ENCODE peak calls at places on chromosomes 2 and 18, in six cellular contexts. One of them, this sample, is unnamed.

GRCh38 chr2:67135201-67135600 is 261.9 kb upstream of the ETAA1 start:
- DNase-seq in HCT116: no peak
- DNase-seq in Peyer's patch: no peak
- DNase-seq in astrocyte: no peak
- DNase-seq in psoas muscle: no peak
- DNase-seq in brain microvascular endothelial cell: no peak
- DNase-seq in this sample: no peak

GRCh38 chr2:157325786-157326185 is at the start of gene ERMN:
- DNase-seq in HCT116: no peak
- DNase-seq in Peyer's patch: no peak
- DNase-seq in astrocyte: no peak
- DNase-seq in psoas muscle: no peak
- DNase-seq in brain microvascular endothelial cell: no peak
- DNase-seq in this sample: no peak

GRCh38 chr18:23964282-23965238 is 50.0 kb upstream of the TTC39C start:
- DNase-seq in HCT116: peak; percentile 55
- DNase-seq in Peyer's patch: peak; percentile 56
- DNase-seq in astrocyte: no peak
- DNase-seq in psoas muscle: no peak
- DNase-seq in brain microvascular endothelial cell: no peak
- DNase-seq in this sample: no peak

GRCh38 chr2:128370468-128371247 is 52.0 kb upstream of the HS6ST1 start:
- DNase-seq in HCT116: no peak
- DNase-seq in Peyer's patch: no peak
- DNase-seq in astrocyte: peak; percentile 38
- DNase-seq in psoas muscle: peak; percentile 26
- DNase-seq in brain microvascular endothelial cell: no peak
- DNase-seq in this sample: no peak

GRCh38 chr2:60581461-60582282 is 28.2 kb upstream of the BCL11A start:
- DNase-seq in HCT116: no peak
- DNase-seq in Peyer's patch: peak; percentile 63
- DNase-seq in astrocyte: peak; percentile 3
- DNase-seq in psoas muscle: peak; percentile 77
- DNase-seq in brain microvascular endothelial cell: peak; percentile 29
- DNase-seq in this sample: peak; percentile 82

GRCh38 chr2:62452701-62453449 is 53.1 kb downstream of the TMEM17 start:
- DNase-seq in HCT116: no peak
- DNase-seq in Peyer's patch: no peak
- DNase-seq in astrocyte: peak; percentile 11
- DNase-seq in psoas muscle: no peak
- DNase-seq in brain microvascular endothelial cell: no peak
- DNase-seq in this sample: no peak

GRCh38 chr18:35972197-35973000 is at the start of gene RMP24:
- DNase-seq in HCT116: peak; percentile 94
- DNase-seq in Peyer's patch: peak; percentile 92
- DNase-seq in astrocyte: peak; percentile 90
- DNase-seq in psoas muscle: peak; percentile 97
- DNase-seq in brain microvascular endothelial cell: peak; percentile 90
- DNase-seq in this sample: peak; percentile 96

GRCh38 chr2:156933580-156934225 is 323.8 kb upstream of the GALNT5 start:
- DNase-seq in HCT116: no peak
- DNase-seq in Peyer's patch: no peak
- DNase-seq in astrocyte: no peak
- DNase-seq in psoas muscle: no peak
- DNase-seq in brain microvascular endothelial cell: no peak
- DNase-seq in this sample: no peak

GRCh38 chr2:147631294-147631693 is 213.5 kb upstream of the ACVR2A start:
- DNase-seq in HCT116: no peak
- DNase-seq in Peyer's patch: no peak
- DNase-seq in astrocyte: no peak
- DNase-seq in psoas muscle: no peak
- DNase-seq in brain microvascular endothelial cell: no peak
- DNase-seq in this sample: no peak

GRCh38 chr2:101272045-101272784 is 19.5 kb downstream of the CNOT11 start:
- DNase-seq in HCT116: no peak
- DNase-seq in Peyer's patch: no peak
- DNase-seq in astrocyte: no peak
- DNase-seq in psoas muscle: no peak
- DNase-seq in brain microvascular endothelial cell: no peak
- DNase-seq in this sample: peak; percentile 63

GRCh38 chr2:228401065-228401912 is 219.8 kb upstream of the SPHKAP start:
- DNase-seq in HCT116: no peak
- DNase-seq in Peyer's patch: no peak
- DNase-seq in astrocyte: no peak
- DNase-seq in psoas muscle: no peak
- DNase-seq in brain microvascular endothelial cell: peak; percentile 22
- DNase-seq in this sample: peak; percentile 25
- TF ChIP-seq CTCF in HCT116: peak; percentile 32
- TF ChIP-seq CTCF in Peyer's patch: no peak
- TF ChIP-seq CTCF in astrocyte: no peak
- TF ChIP-seq CTCF in psoas muscle: no peak
- TF ChIP-seq CTCF in brain microvascular endothelial cell: no peak
- TF ChIP-seq CTCF in this sample: peak; percentile 60

GRCh38 chr2:108288534-108289106 is at the start of gene SULT1C2:
- DNase-seq in HCT116: peak; percentile 16
- DNase-seq in Peyer's patch: no peak
- DNase-seq in astrocyte: peak; percentile 40
- DNase-seq in psoas muscle: no peak
- DNase-seq in brain microvascular endothelial cell: peak; percentile 67
- DNase-seq in this sample: no peak
- H3K36me3 ChIP-seq in HCT116: no peaks in the 10 kb centered on the region
- H3K36me3 ChIP-seq in Peyer's patch: no peaks in the 10 kb centered on the region
- H3K36me3 ChIP-seq in astrocyte: no peaks in the 10 kb centered on the region
- H3K36me3 ChIP-seq in psoas muscle: no peaks in the 10 kb centered on the region
- H3K36me3 ChIP-seq in brain microvascular endothelial cell: no peaks in the 10 kb centered on the region
- H3K36me3 ChIP-seq in this sample: no peaks in the 10 kb centered on the region

DNA sequence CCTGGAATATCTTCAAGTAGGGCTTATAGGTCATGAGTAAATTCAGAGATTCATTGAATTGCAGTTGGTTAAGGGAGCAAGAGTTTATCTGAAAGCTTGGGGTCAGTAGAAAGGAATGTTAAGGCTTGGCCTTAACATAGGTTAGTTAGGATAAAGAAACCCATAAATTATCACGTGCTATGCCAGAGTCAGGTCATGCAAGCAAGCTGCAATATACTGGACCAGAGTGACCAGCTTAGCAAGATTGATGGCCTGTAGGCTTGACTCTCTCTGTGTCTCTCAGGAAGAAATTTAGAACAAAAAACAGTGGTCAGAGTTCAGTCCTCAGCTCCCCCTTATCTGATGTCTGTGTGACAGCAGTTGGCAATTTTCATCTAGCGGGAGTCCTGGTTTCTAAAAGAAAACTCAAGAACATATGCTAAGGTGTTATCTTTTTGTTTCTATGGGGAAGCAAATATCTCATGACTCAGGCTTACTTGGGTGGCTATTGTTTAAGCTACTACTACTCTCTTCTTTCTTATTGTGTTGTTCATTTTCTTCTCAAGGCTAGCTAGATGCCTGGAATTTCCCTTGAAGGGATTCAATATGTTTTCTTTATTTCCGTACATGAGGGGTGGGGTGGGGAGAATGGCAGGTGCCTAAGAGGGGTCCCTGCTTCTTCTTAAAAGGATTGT is 28.7 kb upstream of the MARCO start:
- DNase-seq in HCT116: no peak
- DNase-seq in Peyer's patch: no peak
- DNase-seq in astrocyte: no peak
- DNase-seq in psoas muscle: no peak
- DNase-seq in brain microvascular endothelial cell: no peak
- DNase-seq in this sample: no peak
- H3K4me3 ChIP-seq in HCT116: no peak overlapping the region
- H3K4me3 ChIP-seq in Peyer's patch: no peak overlapping the region
- H3K4me3 ChIP-seq in astrocyte: no peak overlapping the region
- H3K4me3 ChIP-seq in psoas muscle: no peak overlapping the region
- H3K4me3 ChIP-seq in brain microvascular endothelial cell: no peak overlapping the region
- H3K4me3 ChIP-seq in this sample: no peak overlapping the region

DNA sequence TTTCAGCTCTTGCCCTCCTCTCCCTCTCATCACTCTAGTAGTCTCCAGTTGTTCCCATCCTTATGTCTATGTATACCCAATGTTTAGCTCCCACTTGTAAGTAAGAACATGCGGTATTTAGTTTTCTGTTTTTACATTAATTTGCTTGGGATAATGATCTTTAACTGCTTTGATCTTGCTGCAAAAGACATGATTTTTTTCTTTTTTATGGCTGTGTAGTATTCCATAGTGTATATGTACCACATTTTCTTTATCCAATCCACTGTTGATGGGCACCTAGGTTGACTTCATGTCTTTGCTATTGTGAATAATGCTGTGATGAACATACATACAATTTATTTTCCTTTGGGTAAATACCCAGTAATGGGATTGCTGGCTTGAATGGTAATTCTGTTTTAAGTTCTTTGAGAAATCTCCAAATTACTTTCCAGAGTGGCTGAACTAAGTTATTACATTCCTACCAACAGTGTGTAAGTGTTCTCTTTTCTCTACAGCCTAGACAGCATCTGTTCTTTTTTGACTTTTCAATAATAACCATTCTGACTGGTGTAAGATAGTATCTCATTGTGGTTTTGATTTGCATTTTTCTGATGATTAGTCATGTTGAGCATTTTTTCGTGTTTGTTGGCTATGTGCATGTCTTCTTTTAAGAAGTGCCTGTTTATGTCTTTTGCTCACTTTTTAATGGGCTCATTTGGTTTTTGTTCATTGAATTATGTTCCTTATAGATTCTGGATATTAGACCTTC is 179.6 kb upstream of the SLC39A10 start:
- DNase-seq in HCT116: no peak
- DNase-seq in Peyer's patch: no peak
- DNase-seq in astrocyte: peak; percentile 90
- DNase-seq in psoas muscle: no peak
- DNase-seq in brain microvascular endothelial cell: peak; percentile 37
- DNase-seq in this sample: no peak
- TF ChIP-seq CTCF in HCT116: no peak
- TF ChIP-seq CTCF in Peyer's patch: no peak
- TF ChIP-seq CTCF in astrocyte: no peak
- TF ChIP-seq CTCF in psoas muscle: no peak
- TF ChIP-seq CTCF in brain microvascular endothelial cell: no peak
- TF ChIP-seq CTCF in this sample: no peak

GRCh38 chr2:3319745-3320566 is 57.7 kb downstream of the EIPR1 start:
- DNase-seq in HCT116: no peak
- DNase-seq in Peyer's patch: no peak
- DNase-seq in astrocyte: no peak
- DNase-seq in psoas muscle: no peak
- DNase-seq in brain microvascular endothelial cell: no peak
- DNase-seq in this sample: no peak

GRCh38 chr2:3320910-3321605 is 56.6 kb downstream of the EIPR1 start:
- DNase-seq in HCT116: no peak
- DNase-seq in Peyer's patch: no peak
- DNase-seq in astrocyte: peak; percentile 16
- DNase-seq in psoas muscle: no peak
- DNase-seq in brain microvascular endothelial cell: no peak
- DNase-seq in this sample: no peak

GRCh38 chr2:3322311-3322970 is 55.2 kb downstream of the EIPR1 start:
- DNase-seq in HCT116: no peak
- DNase-seq in Peyer's patch: no peak
- DNase-seq in astrocyte: no peak
- DNase-seq in psoas muscle: no peak
- DNase-seq in brain microvascular endothelial cell: no peak
- DNase-seq in this sample: no peak

GRCh38 chr2:3323360-3324035 is 54.1 kb downstream of the EIPR1 start:
- DNase-seq in HCT116: no peak
- DNase-seq in Peyer's patch: no peak
- DNase-seq in astrocyte: no peak
- DNase-seq in psoas muscle: no peak
- DNase-seq in brain microvascular endothelial cell: no peak
- DNase-seq in this sample: no peak

DNA sequence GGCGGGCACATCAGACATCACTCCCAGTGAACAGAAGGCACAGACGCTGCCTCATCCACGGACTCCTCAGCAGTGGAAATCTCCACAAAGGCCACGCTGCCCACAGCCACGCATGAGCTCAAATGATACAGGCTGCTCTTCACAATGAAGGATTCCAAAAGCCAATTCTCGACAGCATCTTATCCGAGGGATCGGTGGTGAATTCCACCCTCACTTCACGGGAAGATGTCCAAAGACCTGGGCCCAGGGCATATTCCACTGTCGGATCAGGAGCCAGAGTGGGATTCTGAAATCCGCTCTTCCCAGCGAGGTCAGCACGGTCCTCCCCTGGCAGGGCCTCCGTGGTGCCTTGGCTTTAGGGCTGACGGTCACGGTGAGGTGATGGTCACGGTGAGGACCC is 55.8 kb downstream of the EIPR1 start:
- DNase-seq in HCT116: no peak
- DNase-seq in Peyer's patch: no peak
- DNase-seq in astrocyte: no peak
- DNase-seq in psoas muscle: no peak
- DNase-seq in brain microvascular endothelial cell: no peak
- DNase-seq in this sample: no peak
- H3K36me3 ChIP-seq in HCT116: peaks cover 6% of the 10 kb centered on the region
- H3K36me3 ChIP-seq in Peyer's patch: peaks cover 9% of the 10 kb centered on the region
- H3K36me3 ChIP-seq in astrocyte: no peaks in the 10 kb centered on the region
- H3K36me3 ChIP-seq in psoas muscle: no peaks in the 10 kb centered on the region
- H3K36me3 ChIP-seq in brain microvascular endothelial cell: peaks cover 2% of the 10 kb centered on the region
- H3K36me3 ChIP-seq in this sample: peaks cover 12% of the 10 kb centered on the region